ENCODE peak calls at places on chromosomes 13 and 19, in four cellular contexts. X is fibroblast of lung, A is thyroid gland, U is left ventricle myocardium inferior. V is an unnamed sample.
A peak's percentile ranks its signal among the peaks of the same experiment; 100 is the strongest.

GRCh38 chr19:45340232-45340898 is at the start of gene KLC3:
- DNase-seq in A (peak; percentile 44), X (no peak), U (no peak), V (peak; percentile 42)

GRCh38 chr13:32811297-32811800 is 204.9 kb upstream of the KL start:
- DNase-seq in A (peak; percentile 9), U (no peak), X (no peak), V (no peak)

GRCh38 chr19:607301-608154 is 17.8 kb downstream of the HCN2 start:
- DNase-seq in A (no peak), U (no peak), X (no peak), V (no peak)

GRCh38 chr13:32840840-32841713 is 175.1 kb upstream of the KL start:
- DNase-seq in A (peak; percentile 71), U (peak; percentile 57), X (peak; percentile 10), V (no peak)

GRCh38 chr19:628168-628567 is 5.2 kb downstream of the POLRMT start:
- DNase-seq in U (no peak), A (no peak), X (no peak), V (no peak)

GRCh38 chr13:113758651-113759524 is at the start of gene TMEM255B:
- DNase-seq in U (peak; percentile 89), A (peak; percentile 84), X (peak; percentile 66), V (peak; percentile 90)

GRCh38 chr19:8306235-8307054 is 1.7 kb downstream of the CD320 start:
- DNase-seq in U (no peak), A (no peak), X (no peak), V (peak; percentile 14)

GRCh38 chr19:45152504-45153338 is 8.1 kb downstream of the NKPD1 start:
- DNase-seq in X (peak; percentile 54), U (peak; percentile 49), A (peak; percentile 68), V (peak; percentile 72)

GRCh38 chr19:13997637-13997962 is 8.5 kb downstream of the RFX1 start:
- DNase-seq in X (no peak), A (no peak), U (peak; percentile 9), V (no peak)

GRCh38 chr19:55640577-55641375 is at the start of gene ZNF580:
- DNase-seq in A (peak; percentile 80), U (peak; percentile 71), X (peak; percentile 91), V (peak; percentile 61)

GRCh38 chr19:6459356-6460098 is at the start of gene SLC25A23:
- DNase-seq in X (peak; percentile 75), U (peak; percentile 75), A (peak; percentile 80), V (peak; percentile 68)

GRCh38 chr13:27425918-27426630 is 1.7 kb downstream of the GTF3A start:
- DNase-seq in A (peak; percentile 41), X (peak; percentile 86), U (peak; percentile 59), V (peak; percentile 66)

GRCh38 chr13:107211073-107211472 is 643.1 kb upstream of the ARGLU1 start:
- DNase-seq in A (peak; percentile 63), X (peak; percentile 87), U (peak; percentile 58), V (peak; percentile 88)

GRCh38 chr19:14361824-14362223 is 19.4 kb upstream of the ADGRE5 start:
- DNase-seq in U (no peak), A (no peak), X (no peak), V (no peak)

GRCh38 chr19:12596927-12597548 is 13.6 kb downstream of the ZNF490 start:
- DNase-seq in X (no peak), A (peak; percentile 68), U (no peak), V (peak; percentile 62)

GRCh38 chr19:6271721-6272410 is 7.9 kb downstream of the MLLT1 start:
- DNase-seq in A (peak; percentile 93), X (peak; percentile 82), U (peak; percentile 93), V (peak; percentile 80)

DNA sequence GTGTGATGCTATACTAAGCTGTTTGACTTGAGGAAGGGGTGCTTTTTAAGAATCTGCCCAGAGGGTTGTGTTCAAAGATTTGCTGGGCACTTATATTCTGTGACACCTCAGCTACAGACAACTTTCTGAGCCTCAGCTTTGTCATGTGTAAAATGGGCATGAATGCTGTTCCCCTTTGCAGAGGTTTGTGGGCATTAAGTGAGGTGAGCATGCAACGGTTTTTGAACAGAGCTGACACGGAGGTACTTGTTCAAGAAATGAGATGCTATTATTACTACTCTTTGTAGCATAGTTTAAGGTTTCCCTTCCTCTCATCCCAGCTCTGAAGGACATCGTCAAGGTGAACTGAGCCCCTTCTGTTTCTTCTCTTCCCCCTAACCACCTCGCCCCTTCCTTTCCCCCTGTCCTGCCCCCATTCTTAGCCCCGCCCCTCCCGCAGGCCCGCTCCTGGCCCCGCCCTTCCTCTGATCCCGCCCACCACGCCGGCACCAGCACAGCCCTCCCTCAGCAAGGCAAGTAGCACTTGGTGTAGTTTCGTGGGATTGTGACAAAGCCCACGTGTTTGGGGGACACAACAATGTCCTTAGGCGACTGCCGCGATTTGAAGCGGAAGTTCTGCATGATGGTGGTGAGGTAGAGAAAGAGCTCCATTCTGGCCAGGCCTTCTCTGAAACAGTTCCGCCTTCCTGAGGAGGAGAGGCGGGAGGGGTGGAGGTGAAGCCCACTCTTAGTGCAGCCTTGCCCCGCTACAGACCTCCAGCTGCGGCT is 26.1 kb upstream of the CYP2A7 start:
- DNase-seq in U (no peak), A (no peak), X (no peak), V (peak; percentile 36)
- H3K4me3 ChIP-seq in U (no peak overlapping the region), A (no peak overlapping the region), X (no peak overlapping the region), V (peak overlapping the region; percentile 5)

GRCh38 chr13:79196366-79196765 is 209.7 kb downstream of the RBM26 start:
- DNase-seq in A (no peak), U (no peak), X (no peak), V (no peak)
- H3K27me3 ChIP-seq in A (no peaks in the 10 kb centered on the region), U (no peaks in the 10 kb centered on the region), X (no peaks in the 10 kb centered on the region), V (no peaks in the 10 kb centered on the region)

DNA sequence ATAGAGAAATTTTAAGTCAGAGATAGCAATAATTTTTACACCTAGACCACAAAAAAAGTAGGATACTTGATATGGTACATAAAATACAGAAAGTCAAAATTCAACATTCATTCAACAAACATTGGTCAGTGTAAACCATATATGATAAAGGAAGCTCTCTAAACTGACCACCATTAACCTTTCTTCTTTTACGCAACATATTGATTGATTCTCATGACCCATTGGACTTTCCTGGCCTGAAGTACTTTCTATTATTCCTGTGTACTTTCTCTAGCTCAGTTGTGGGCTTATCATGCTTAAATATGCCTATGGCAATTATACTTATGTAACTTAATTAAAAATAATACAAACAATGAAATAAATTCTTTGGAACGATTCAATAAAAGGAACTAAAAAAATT is 10.7 kb downstream of the PIBF1 start:
- DNase-seq in X (no peak), A (no peak), U (no peak), V (no peak)
- TF ChIP-seq CTCF in X (no peak), A (no peak), U (no peak), V (no peak)

DNA sequence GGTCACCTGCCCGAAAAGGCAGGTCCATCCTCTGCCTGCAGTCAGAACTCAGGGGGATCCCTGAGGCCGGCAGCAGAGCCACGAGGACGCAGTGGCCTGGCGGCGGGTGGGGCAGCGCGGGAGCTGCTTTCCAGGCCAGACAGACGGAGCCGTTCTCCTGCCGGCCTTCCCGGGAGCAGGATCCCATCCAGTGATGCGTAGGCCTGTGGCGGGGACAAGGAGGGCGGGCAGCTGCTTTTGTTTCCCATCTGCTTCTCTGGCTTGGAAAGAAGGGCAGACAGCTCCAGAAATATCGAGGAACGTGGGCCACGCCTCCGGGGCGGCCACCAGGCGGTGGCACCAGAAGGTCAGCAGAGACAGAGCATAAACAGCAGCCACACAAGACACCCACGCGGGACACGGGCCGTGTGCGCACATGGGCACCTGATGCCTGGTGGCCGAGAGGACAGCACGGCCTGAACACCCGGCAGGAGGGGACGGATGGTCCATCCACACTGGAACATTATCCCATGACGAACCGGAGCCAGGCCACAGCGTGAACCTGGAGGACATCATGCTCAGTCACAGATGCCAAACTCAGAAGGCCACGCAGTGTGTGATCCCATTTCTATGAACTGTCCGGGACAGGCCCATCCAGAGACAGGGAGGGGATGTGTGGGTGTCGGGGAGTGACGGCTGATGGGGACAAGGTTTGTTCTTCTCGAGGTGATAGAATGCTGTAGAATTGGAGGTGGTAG is 13.9 kb upstream of the MKNK2 start:
- DNase-seq in U (peak; percentile 73), X (no peak), A (no peak), V (peak; percentile 67)
- H3K4me3 ChIP-seq in U (peak overlapping the region; percentile 54), X (no peak overlapping the region), A (no peak overlapping the region), V (no peak overlapping the region)

GRCh38 chr19:31352782-31353651 is 3.8 kb upstream of the TSHZ3 start:
- DNase-seq in A (no peak), U (no peak), X (no peak), V (no peak)

GRCh38 chr19:31355330-31356289 is 6.4 kb upstream of the TSHZ3 start:
- DNase-seq in U (no peak), A (no peak), X (peak; percentile 38), V (no peak)

GRCh38 chr19:31354919-31355318 is 5.7 kb upstream of the TSHZ3 start:
- DNase-seq in U (no peak), A (no peak), X (no peak), V (no peak)

GRCh38 chr19:31353826-31354225 is 4.6 kb upstream of the TSHZ3 start:
- DNase-seq in U (no peak), A (no peak), X (no peak), V (no peak)

GRCh38 chr19:31354316-31354715 is 5.1 kb upstream of the TSHZ3 start:
- DNase-seq in U (no peak), A (no peak), X (no peak), V (no peak)
- H3K27me3 ChIP-seq in U (peaks cover 86% of the 10 kb centered on the region), A (no peaks in the 10 kb centered on the region), X (no peaks in the 10 kb centered on the region), V (no peaks in the 10 kb centered on the region)

DNA sequence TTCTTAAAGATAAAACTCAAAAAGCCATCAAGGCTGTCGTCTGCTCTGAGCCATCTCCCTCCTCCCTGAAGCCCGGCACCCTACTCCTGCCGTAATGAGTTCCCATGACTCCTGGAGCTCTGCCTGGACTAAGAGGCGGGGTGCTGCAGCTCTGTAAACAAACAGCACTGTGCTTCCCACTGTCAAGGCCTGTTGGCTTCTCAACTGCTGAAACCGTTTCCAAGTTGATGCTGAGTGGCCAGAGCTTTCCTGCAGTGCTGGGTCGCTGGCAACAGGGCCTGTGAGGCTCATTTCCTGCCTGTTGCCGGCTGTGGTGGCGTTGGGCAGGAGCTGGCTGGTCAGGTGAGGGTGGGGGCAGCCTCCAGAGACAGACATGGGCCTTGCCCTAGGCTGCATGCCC is 26.7 kb upstream of the ISYNA1 start:
- DNase-seq in X (peak; percentile 94), U (peak; percentile 83), A (peak; percentile 93), V (peak; percentile 92)
- TF ChIP-seq CTCF in X (no peak), U (no peak), A (peak; percentile 15), V (no peak)

GRCh38 chr19:3576696-3577443 is 4.1 kb downstream of the HMG20B start:
- DNase-seq in U (peak; percentile 62), A (peak; percentile 68), X (peak; percentile 71), V (no peak)
- H3K4me3 ChIP-seq in U (peak overlapping the region; percentile 62), A (no peak overlapping the region), X (no peak overlapping the region), V (peak overlapping the region; percentile 38)

DNA sequence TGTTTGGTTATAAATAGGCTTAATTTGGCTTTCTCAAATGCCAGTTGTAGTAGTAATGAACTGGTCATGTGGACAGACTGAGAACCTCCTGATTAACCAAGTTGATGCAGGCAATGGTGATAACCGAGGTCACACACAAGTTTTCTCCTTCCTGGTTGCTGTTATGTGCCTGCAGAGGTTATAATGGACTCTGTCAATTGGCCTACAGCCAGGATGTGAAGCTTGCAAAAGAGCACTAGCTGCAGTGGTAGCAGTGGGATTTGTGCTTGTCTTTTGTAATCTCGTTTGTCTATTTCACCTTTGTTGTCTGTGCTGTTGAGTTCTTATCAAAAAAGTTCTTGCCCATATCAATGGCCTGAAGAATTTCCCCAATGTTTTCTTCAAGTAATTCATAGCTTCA is 20.6 kb downstream of the OR10H3 start:
- DNase-seq in A (no peak), U (no peak), X (no peak), V (no peak)
- H3K27me3 ChIP-seq in A (no peaks in the 10 kb centered on the region), U (peaks cover 58% of the 10 kb centered on the region), X (no peaks in the 10 kb centered on the region), V (no peaks in the 10 kb centered on the region)

V was measured in testis.